ENCODE peak calls at places on chromosome 13, in ten cellular contexts. X, E, M, S, P, C, L, G, R and H are unnamed samples.

GRCh38 chr13:98435356-98435755 is 141.6 kb downstream of the STK24 start:
- DNase-seq in X (no peak), E (no peak), M (no peak), S (no peak), P (no peak), C (no peak), L (no peak), G (no peak), R (no peak), H (no peak)

GRCh38 chr13:102597029-102598015 is 536 bp downstream of the TPP2 start:
- DNase-seq in X (no peak), E (peak), M (no peak), S (no peak), P (peak), C (peak), L (peak), G (peak), R (peak), H (peak)

GRCh38 chr13:76754414-76754813 is 131.8 kb downstream of the KCTD12 start:
- DNase-seq in X (no peak), E (no peak), M (no peak), S (no peak), P (no peak), C (peak), L (no peak), G (no peak), R (no peak), H (no peak)

GRCh38 chr13:46609726-46610125 is 56.8 kb downstream of the LRCH1 start:
- DNase-seq in X (no peak), E (no peak), M (no peak), S (no peak), P (no peak), C (no peak), L (no peak), G (no peak), R (no peak), H (no peak)

GRCh38 chr13:24899601-24900000 is 135.6 kb downstream of the RNF17 start:
- DNase-seq in X (no peak), E (no peak), M (no peak), S (no peak), P (no peak), C (peak), L (no peak), G (no peak), R (no peak), H (no peak)

GRCh38 chr13:104253063-104253680 is 1187.0 kb upstream of the SLC10A2 start:
- DNase-seq in X (no peak), E (no peak), M (no peak), S (no peak), P (no peak), C (peak), L (no peak), G (no peak), R (no peak), H (no peak)

GRCh38 chr13:76286178-76286577 is 600.0 kb downstream of the KCTD12 start:
- DNase-seq in X (no peak), E (no peak), M (peak), S (no peak), P (no peak), C (peak), L (no peak), G (no peak), R (no peak), H (no peak)

GRCh38 chr13:45331981-45332830 is 8.8 kb downstream of the TPT1 start:
- DNase-seq in X (no peak), E (no peak), M (peak), S (no peak), P (peak), C (peak), L (no peak), G (peak), R (no peak), H (no peak)

GRCh38 chr13:60837806-60838205 is 440.8 kb downstream of the TDRD3 start:
- DNase-seq in X (no peak), E (no peak), M (no peak), S (no peak), P (no peak), C (peak), L (no peak), G (no peak), R (no peak), H (no peak)

GRCh38 chr13:23851106-23851505 is 38.1 kb downstream of the MIPEP start:
- DNase-seq in X (no peak), E (no peak), M (no peak), S (no peak), P (no peak), C (peak), L (no peak), G (no peak), R (no peak), H (no peak)

GRCh38 chr13:98780972-98781869 is 28.7 kb upstream of the SLC15A1 start:
- DNase-seq in X (no peak), E (no peak), M (no peak), S (no peak), P (no peak), C (no peak), L (no peak), G (peak), R (no peak), H (no peak)

GRCh38 chr13:40786568-40786996 is 2.8 kb upstream of the SLC25A15 start:
- DNase-seq in X (no peak), E (no peak), M (no peak), S (no peak), P (no peak), C (peak), L (no peak), G (peak), R (peak), H (no peak)

GRCh38 chr13:67238277-67238859 is 8.2 kb upstream of the PCDH9 start:
- DNase-seq in X (no peak), E (no peak), M (no peak), S (no peak), P (no peak), C (peak), L (no peak), G (no peak), R (no peak), H (peak)

GRCh38 chr13:50610238-50610637 is 233.3 kb downstream of the DLEU7 start:
- DNase-seq in X (no peak), E (no peak), M (no peak), S (no peak), P (no peak), C (no peak), L (no peak), G (no peak), R (no peak), H (no peak)

GRCh38 chr13:27341616-27342015 is 71.0 kb downstream of the RASL11A start:
- DNase-seq in X (no peak), E (no peak), M (no peak), S (no peak), P (no peak), C (no peak), L (no peak), G (no peak), R (no peak), H (no peak)

GRCh38 chr13:41708648-41709175 is 251.4 kb downstream of the RGCC start:
- DNase-seq in X (no peak), E (no peak), M (no peak), S (no peak), P (peak), C (no peak), L (no peak), G (no peak), R (no peak), H (no peak)